ENCODE peak calls at places on chromosomes 2 and 18, in four cellular contexts. S is psoas muscle, Q is RKO, G is SK-N-MC. Z is an unnamed sample.

GRCh38 chr2:11357428-11357972 is 13.1 kb upstream of the ROCK2 start:
- DNase-seq in S (peak; percentile 89), Q (no peak), G (no peak), Z (no peak)

GRCh38 chr2:227717687-227718567 is at the start of gene SLC19A3:
- DNase-seq in S (peak; percentile 89), Q (peak; percentile 77), G (no peak), Z (no peak)

GRCh38 chr2:28552045-28552823 is 56.4 kb downstream of the PLB1 start:
- DNase-seq in S (no peak), Q (peak; percentile 19), G (no peak), Z (no peak)

GRCh38 chr2:124241-124880 is 78.1 kb upstream of the FAM110C start:
- DNase-seq in S (no peak), Q (no peak), G (no peak), Z (no peak)

GRCh38 chr18:24923138-24923537 is 428.8 kb downstream of the ZNF521 start:
- DNase-seq in S (no peak), Q (no peak), G (no peak), Z (no peak)

GRCh38 chr18:57436193-57436964 is 1.2 kb downstream of the ONECUT2 start:
- DNase-seq in S (no peak), Q (no peak), G (no peak), Z (no peak)

GRCh38 chr2:143468341-143468888 is 339.2 kb downstream of the ARHGAP15 start:
- DNase-seq in S (no peak), Q (no peak), G (no peak), Z (no peak)

GRCh38 chr2:162710282-162710891 is 128.2 kb downstream of the KCNH7 start:
- DNase-seq in S (no peak), Q (no peak), G (no peak), Z (peak; percentile 90)

GRCh38 chr2:241854342-241855244 is 4.1 kb downstream of the PDCD1 start:
- DNase-seq in S (no peak), Q (no peak), G (no peak), Z (no peak)

GRCh38 chr2:216557413-216557812 is 58.8 kb downstream of the RPL37A start:
- DNase-seq in S (no peak), Q (no peak), G (no peak), Z (no peak)